ENCODE peak calls at places on chromosome 5, in five cellular contexts. S is IMR-90, F is H9, E is neuronal stem cell, G is mesenchymal stem cell. H is an unnamed sample.

GRCh38 chr5:124651663-124652513 is 94.6 kb downstream of the ZNF608 start:
- DNase-seq in S (no peak), F (peak; percentile 89), E (peak; percentile 78), G (peak; percentile 89), H (peak; percentile 84)

GRCh38 chr5:175118700-175119309 is 325.2 kb downstream of the DRD1 start:
- DNase-seq in S (no peak), F (no peak), E (no peak), G (no peak), H (no peak)

GRCh38 chr5:157198277-157199058 is 17.8 kb downstream of the ITK start:
- DNase-seq in S (no peak), F (no peak), E (no peak), G (no peak), H (no peak)

GRCh38 chr5:35030426-35030825 is 17.3 kb downstream of the AGXT2 start:
- DNase-seq in S (no peak), F (no peak), E (no peak), G (peak; percentile 26), H (no peak)

GRCh38 chr5:172235132-172235780 is 41.3 kb downstream of the EFCAB9 start:
- DNase-seq in S (peak; percentile 7), F (no peak), E (no peak), G (no peak), H (no peak)

GRCh38 chr5:119743927-119744326 is 114.6 kb downstream of the FAM170A start:
- DNase-seq in S (peak; percentile 4), F (peak; percentile 50), E (peak; percentile 51), G (peak; percentile 24), H (peak; percentile 88)

GRCh38 chr5:75167345-75167744 is 69.3 kb downstream of the ANKRD31 start:
- DNase-seq in S (no peak), F (peak; percentile 36), E (no peak), G (peak; percentile 11), H (peak; percentile 75)

GRCh38 chr5:84298628-84299027 is 86.1 kb downstream of the EDIL3 start:
- DNase-seq in S (no peak), F (no peak), E (no peak), G (no peak), H (no peak)

GRCh38 chr5:35247645-35248034 is 17.4 kb upstream of the PRLR start:
- DNase-seq in S (no peak), F (no peak), E (no peak), G (no peak), H (no peak)

GRCh38 chr5:125450803-125451202 is 704.4 kb upstream of the ZNF608 start:
- DNase-seq in S (peak; percentile 67), F (no peak), E (no peak), G (no peak), H (no peak)

GRCh38 chr5:176542135-176542595 is 5.0 kb upstream of the RNF44 start:
- DNase-seq in S (no peak), F (peak; percentile 69), E (no peak), G (no peak), H (no peak)

GRCh38 chr5:173829826-173830225 is 58.3 kb upstream of the CPEB4 start:
- DNase-seq in S (peak; percentile 40), F (no peak), E (no peak), G (peak; percentile 58), H (no peak)

GRCh38 chr5:168042284-168043080 is 249.0 kb upstream of the WWC1 start:
- DNase-seq in S (no peak), F (no peak), E (no peak), G (no peak), H (no peak)

GRCh38 chr5:142357469-142358090 is 32.8 kb upstream of the SPRY4 start:
- DNase-seq in S (peak; percentile 10), F (no peak), E (no peak), G (peak; percentile 61), H (no peak)

GRCh38 chr5:61286446-61287132 is 45.5 kb upstream of the ZSWIM6 start:
- DNase-seq in S (peak; percentile 68), F (no peak), E (no peak), G (no peak), H (no peak)

GRCh38 chr5:61964199-61964598 is 341.8 kb upstream of the KIF2A start:
- DNase-seq in S (peak; percentile 15), F (no peak), E (no peak), G (peak; percentile 41), H (no peak)

GRCh38 chr5:100026601-100027000 is 508.6 kb upstream of the FAM174A start:
- DNase-seq in S (no peak), F (no peak), E (no peak), G (no peak), H (no peak)

GRCh38 chr5:109485030-109485429 is 75.3 kb upstream of the PJA2 start:
- DNase-seq in S (no peak), F (no peak), E (no peak), G (peak; percentile 59), H (no peak)

GRCh38 chr5:27171696-27172362 is 133.4 kb upstream of the CDH9 start:
- DNase-seq in S (no peak), F (no peak), E (no peak), G (no peak), H (no peak)

GRCh38 chr5:149580808-149581191 is 498 bp upstream of the ARHGEF37 start:
- DNase-seq in S (no peak), F (no peak), E (no peak), G (no peak), H (no peak)

GRCh38 chr5:60649288-60649917 is 50.6 kb downstream of the DEPDC1B start:
- DNase-seq in S (peak; percentile 51), F (no peak), E (no peak), G (peak; percentile 52), H (peak; percentile 45)

GRCh38 chr5:132190161-132190817 is 37.4 kb downstream of the P4HA2 start:
- DNase-seq in S (peak; percentile 81), F (peak; percentile 46), E (peak; percentile 39), G (peak; percentile 83), H (peak; percentile 90)

GRCh38 chr5:158013939-158014338 is 155.0 kb upstream of the CLINT1 start:
- DNase-seq in S (peak; percentile 12), F (peak; percentile 75), E (no peak), G (no peak), H (peak; percentile 89)

GRCh38 chr5:157748740-157749461 is 5.4 kb downstream of the LSM11 start:
- DNase-seq in S (peak; percentile 93), F (no peak), E (no peak), G (peak; percentile 75), H (no peak)

GRCh38 chr5:62083661-62084060 is 222.3 kb upstream of the KIF2A start:
- DNase-seq in S (no peak), F (no peak), E (no peak), G (no peak), H (no peak)

GRCh38 chr5:15520856-15521255 is 20.9 kb downstream of the FBXL7 start:
- DNase-seq in S (no peak), F (no peak), E (no peak), G (no peak), H (no peak)

GRCh38 chr5:15516486-15516885 is 16.5 kb downstream of the FBXL7 start:
- DNase-seq in S (no peak), F (no peak), E (no peak), G (no peak), H (no peak)

GRCh38 chr5:15521349-15521937 is 21.5 kb downstream of the FBXL7 start:
- DNase-seq in S (peak; percentile 47), F (no peak), E (no peak), G (peak; percentile 48), H (no peak)

GRCh38 chr5:15522141-15522540 is 22.2 kb downstream of the FBXL7 start:
- DNase-seq in S (no peak), F (no peak), E (no peak), G (no peak), H (no peak)

DNA sequence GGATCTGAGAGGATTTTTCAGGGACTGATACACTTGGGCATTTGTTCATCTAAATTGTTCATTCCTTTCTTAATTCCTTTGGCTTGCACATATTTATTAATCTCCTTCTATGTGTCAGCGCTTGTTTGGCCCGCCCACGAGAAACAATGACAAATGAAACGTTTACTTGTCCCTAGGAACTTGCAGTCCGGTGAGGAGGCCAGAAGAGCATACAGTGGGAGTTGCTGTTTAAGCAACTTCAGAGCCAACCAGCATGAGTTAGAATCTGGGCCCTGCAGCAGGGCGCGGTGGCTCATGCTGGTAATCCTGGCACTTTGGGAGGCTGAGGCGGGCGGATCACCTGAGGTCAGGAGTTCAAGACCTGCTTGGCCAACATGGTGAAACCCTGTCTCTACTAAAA is 18.8 kb downstream of the FBXL7 start:
- DNase-seq in S (no peak), F (no peak), E (no peak), G (no peak), H (no peak)
- H3K23ac ChIP-seq in S (no peak overlapping the region), F (no peak overlapping the region), E (no peak overlapping the region), G (no peak overlapping the region), H (no peak overlapping the region)

GRCh38 chr5:79464278-79464677 is 49.7 kb downstream of the HOMER1 start:
- DNase-seq in S (no peak), F (no peak), E (no peak), G (no peak), H (no peak)
- H4K8ac ChIP-seq in S (no peak overlapping the region), F (no peak overlapping the region), E (no peak overlapping the region), G (no peak overlapping the region), H (no peak overlapping the region)

GRCh38 chr5:150623878-150624216 is 16.6 kb upstream of the SYNPO start:
- DNase-seq in S (no peak), F (no peak), E (no peak), G (no peak), H (no peak)

GRCh38 chr5:150624334-150625163 is 15.9 kb upstream of the SYNPO start:
- DNase-seq in S (no peak), F (peak; percentile 56), E (no peak), G (no peak), H (no peak)

GRCh38 chr5:150626853-150627276 is 13.6 kb upstream of the SYNPO start:
- DNase-seq in S (no peak), F (no peak), E (no peak), G (no peak), H (no peak)

GRCh38 chr5:150625831-150626746 is 14.4 kb upstream of the SYNPO start:
- DNase-seq in S (no peak), F (no peak), E (no peak), G (no peak), H (no peak)

DNA sequence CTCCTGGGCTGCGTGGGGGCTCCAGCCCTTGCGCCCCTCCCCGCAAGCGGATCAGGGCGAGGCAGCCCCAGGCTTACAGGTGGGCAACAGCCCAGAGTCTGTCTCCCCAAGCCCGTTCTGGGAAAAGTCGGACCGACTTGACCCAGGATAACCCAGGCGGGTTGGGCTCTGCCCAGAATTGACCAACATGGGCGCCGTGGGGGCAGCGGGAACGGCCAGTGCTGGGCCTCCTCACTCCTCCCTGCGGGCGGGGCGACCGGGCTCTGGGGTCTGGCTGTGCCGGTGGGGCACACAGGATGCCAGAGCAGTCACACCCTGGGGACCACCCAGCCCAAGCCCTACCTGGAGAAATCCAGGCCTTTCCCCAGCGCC is 15.3 kb upstream of the SYNPO start:
- DNase-seq in S (no peak), F (no peak), E (no peak), G (no peak), H (no peak)
- H2AK5ac ChIP-seq in S (peak overlapping the region; percentile 17), F (no peak overlapping the region), E (peak overlapping the region; percentile 97), G (no peak overlapping the region), H (no peak overlapping the region)

GRCh38 chr5:1500411-1501091 is 23.2 kb downstream of the LPCAT1 start:
- DNase-seq in S (no peak), F (no peak), E (no peak), G (no peak), H (no peak)

GRCh38 chr5:1497795-1498622 is 25.8 kb downstream of the LPCAT1 start:
- DNase-seq in S (no peak), F (no peak), E (no peak), G (no peak), H (no peak)

GRCh38 chr5:1499851-1500250 is 23.9 kb downstream of the LPCAT1 start:
- DNase-seq in S (no peak), F (no peak), E (no peak), G (no peak), H (no peak)

GRCh38 chr5:1497271-1497777 is 26.4 kb downstream of the LPCAT1 start:
- DNase-seq in S (no peak), F (no peak), E (no peak), G (no peak), H (no peak)

GRCh38 chr5:1498623-1499416 is 24.9 kb downstream of the LPCAT1 start:
- DNase-seq in S (no peak), F (no peak), E (no peak), G (no peak), H (no peak)
- H3K23ac ChIP-seq in S (no peak overlapping the region), F (no peak overlapping the region), E (no peak overlapping the region), G (no peak overlapping the region), H (no peak overlapping the region)

H was measured in mesendoderm.